ENCODE peak calls at places on chromosome 1, in four cellular contexts. F is CD8-positive, alpha-beta memory T cell; Q is hippocampal formation; U is GM20000. C is an unnamed sample.

GRCh38 chr1:175042650-175043049 is 19.4 kb upstream of the MRPS14 start:
- DNase-seq in F (no peak), Q (no peak), U (no peak), C (no peak)

GRCh38 chr1:155261888-155262673 is at the start of gene SCAMP3:
- DNase-seq in F (peak), Q (peak), U (peak), C (peak)

GRCh38 chr1:145994391-145995120 is 1.8 kb downstream of the TXNIP start:
- DNase-seq in F (peak), Q (no peak), U (no peak), C (no peak)

GRCh38 chr1:29524285-29525065 is 288.2 kb downstream of the PTPRU start:
- DNase-seq in F (peak), Q (no peak), U (no peak), C (no peak)

GRCh38 chr1:8397511-8397910 is 79.6 kb downstream of the SLC45A1 start:
- DNase-seq in F (no peak), Q (no peak), U (peak), C (no peak)

GRCh38 chr1:78126506-78126905 is 80.7 kb downstream of the GIPC2 start:
- DNase-seq in F (no peak), Q (no peak), U (no peak), C (no peak)

GRCh38 chr1:218665216-218665615 is 320.1 kb downstream of the TGFB2 start:
- DNase-seq in F (no peak), Q (peak), U (no peak), C (no peak)

GRCh38 chr1:202888204-202888506 is 794 bp downstream of the RABIF start:
- DNase-seq in F (no peak), Q (no peak), U (no peak), C (no peak)

GRCh38 chr1:12166834-12167492 is at the start of gene TNFRSF1B:
- DNase-seq in F (peak), Q (no peak), U (peak), C (peak)

GRCh38 chr1:203086992-203087763 is 1.4 kb upstream of the MYOG start:
- DNase-seq in F (no peak), Q (no peak), U (no peak), C (no peak)

GRCh38 chr1:246577082-246577719 is 10.9 kb downstream of the CNST start:
- DNase-seq in F (no peak), Q (no peak), U (no peak), C (no peak)